ENCODE peak calls at places on chromosomes 6 and 20, in ten cellular contexts. Q, B, R, G, A, L, Z, D, H and W are unnamed samples.
A peak's percentile ranks its signal among the peaks of the same experiment; 100 is the strongest.

GRCh38 chr6:146670161-146670560 is 71.4 kb downstream of the ADGB start:
- DNase-seq in Q (no peak), B (no peak), R (no peak), G (peak; percentile 42), A (no peak), L (peak; percentile 25), Z (no peak), D (no peak), H (no peak), W (no peak)

GRCh38 chr20:58822175-58822574 is 28.5 kb downstream of the GNAS-AS1 start:
- DNase-seq in Q (no peak), B (no peak), R (no peak), G (no peak), A (no peak), L (no peak), Z (peak; percentile 13), D (no peak), H (no peak), W (no peak)

GRCh38 chr6:5898102-5898501 is 108.6 kb downstream of the NRN1 start:
- DNase-seq in Q (no peak), B (no peak), R (no peak), G (no peak), A (no peak), L (no peak), Z (no peak), D (no peak), H (no peak), W (no peak)

GRCh38 chr6:132122871-132123270 is 171.7 kb upstream of the CCN2 start:
- DNase-seq in Q (no peak), B (no peak), R (peak; percentile 2), G (peak; percentile 100), A (no peak), L (no peak), Z (no peak), D (no peak), H (no peak), W (no peak)

GRCh38 chr20:4119854-4120209 is 104.5 kb upstream of the RNF24 start:
- DNase-seq in Q (no peak), B (no peak), R (no peak), G (peak; percentile 24), A (no peak), L (no peak), Z (no peak), D (no peak), H (no peak), W (no peak)

GRCh38 chr6:154938245-154938583 is 56.9 kb upstream of the TIAM2 start:
- DNase-seq in Q (no peak), B (no peak), R (no peak), G (no peak), A (no peak), L (no peak), Z (no peak), D (no peak), H (no peak), W (no peak)

GRCh38 chr6:69105288-69105687 is 470.2 kb downstream of the ADGRB3 start:
- DNase-seq in Q (no peak), B (no peak), R (no peak), G (no peak), A (no peak), L (peak; percentile 29), Z (no peak), D (no peak), H (no peak), W (no peak)

GRCh38 chr6:169157474-169158181 is 96.0 kb downstream of the THBS2 start:
- DNase-seq in Q (no peak), B (no peak), R (no peak), G (no peak), A (no peak), L (no peak), Z (no peak), D (no peak), H (no peak), W (no peak)

GRCh38 chr20:32543570-32544259 is 41.4 kb downstream of the NOL4L start:
- DNase-seq in Q (no peak), B (no peak), R (no peak), G (no peak), A (no peak), L (no peak), Z (no peak), D (no peak), H (no peak), W (no peak)

GRCh38 chr6:29500594-29500993 is 12.8 kb upstream of the MAS1L start:
- DNase-seq in Q (no peak), B (no peak), R (no peak), G (no peak), A (no peak), L (no peak), Z (no peak), D (no peak), H (no peak), W (no peak)

GRCh38 chr6:162260024-162260423 is 467.5 kb downstream of the PRKN start:
- DNase-seq in Q (no peak), B (no peak), R (no peak), G (no peak), A (no peak), L (no peak), Z (no peak), D (no peak), H (no peak), W (no peak)

GRCh38 chr6:26032387-26033131 is 54.7 kb upstream of the HFE start:
- DNase-seq in Q (no peak), B (peak; percentile 33), R (no peak), G (no peak), A (peak; percentile 78), L (peak; percentile 78), Z (peak; percentile 79), D (no peak), H (peak; percentile 30), W (no peak)

GRCh38 chr6:85795966-85796365 is 153.3 kb upstream of the SYNCRIP start:
- DNase-seq in Q (no peak), B (no peak), R (no peak), G (no peak), A (no peak), L (no peak), Z (no peak), D (no peak), H (no peak), W (no peak)

GRCh38 chr6:161169690-161170089 is 104.2 kb downstream of the AGPAT4 start:
- DNase-seq in Q (no peak), B (peak; percentile 22), R (peak; percentile 31), G (no peak), A (no peak), L (no peak), Z (no peak), D (no peak), H (no peak), W (no peak)

GRCh38 chr6:125001684-125002083 is 39.4 kb downstream of the RNF217 start:
- DNase-seq in Q (no peak), B (no peak), R (no peak), G (no peak), A (peak; percentile 9), L (no peak), Z (no peak), D (no peak), H (no peak), W (no peak)

GRCh38 chr20:37994512-37994911 is 38.7 kb downstream of the TTI1 start:
- DNase-seq in Q (no peak), B (peak; percentile 70), R (no peak), G (peak; percentile 67), A (no peak), L (peak; percentile 22), Z (no peak), D (no peak), H (no peak), W (no peak)

GRCh38 chr20:32764000-32764960 is 2.1 kb downstream of the DNMT3B start:
- DNase-seq in Q (peak; percentile 45), B (no peak), R (peak; percentile 34), G (no peak), A (peak; percentile 65), L (no peak), Z (no peak), D (peak; percentile 28), H (no peak), W (no peak)

GRCh38 chr20:51862796-51863195 is 60.5 kb upstream of the SALL4 start:
- DNase-seq in Q (no peak), B (no peak), R (no peak), G (no peak), A (no peak), L (peak; percentile 77), Z (no peak), D (no peak), H (no peak), W (no peak)

GRCh38 chr6:14455942-14456648 is 338.5 kb downstream of the CD83 start:
- DNase-seq in Q (no peak), B (no peak), R (no peak), G (no peak), A (no peak), L (no peak), Z (no peak), D (no peak), H (no peak), W (no peak)

GRCh38 chr6:141482773-141483172 is 650.0 kb upstream of the GJE1 start:
- DNase-seq in Q (no peak), B (no peak), R (no peak), G (no peak), A (peak; percentile 5), L (peak; percentile 21), Z (peak; percentile 19), D (no peak), H (no peak), W (no peak)

GRCh38 chr6:4666886-4667513 is 109.2 kb upstream of the CDYL start:
- DNase-seq in Q (no peak), B (no peak), R (no peak), G (no peak), A (no peak), L (no peak), Z (no peak), D (no peak), H (no peak), W (no peak)